ENCODE peak calls at places on chromosomes 1 and 21, in eight cellular contexts. One of them, this sample, is unnamed.

GRCh38 chr1:8203056-8203455 is 114.9 kb upstream of the SLC45A1 start:
- DNase-seq in stomach: no peak
- DNase-seq in CD8-positive, alpha-beta memory T cell: no peak
- DNase-seq in CD4-positive, alpha-beta T cell: no peak
- DNase-seq in pancreas: no peak
- DNase-seq in cardiac muscle cell: no peak
- DNase-seq in kidney: peak; percentile 68
- DNase-seq in OCI-LY7: no peak
- DNase-seq in this sample: no peak

GRCh38 chr1:198072177-198072576 is 84.6 kb upstream of the NEK7 start:
- DNase-seq in pancreas: no peak
- DNase-seq in CD8-positive, alpha-beta memory T cell: no peak
- DNase-seq in OCI-LY7: no peak
- DNase-seq in stomach: no peak
- DNase-seq in kidney: no peak
- DNase-seq in CD4-positive, alpha-beta T cell: no peak
- DNase-seq in cardiac muscle cell: peak; percentile 37
- DNase-seq in this sample: no peak

GRCh38 chr21:15264084-15264483 is 199.3 kb upstream of the NRIP1 start:
- DNase-seq in stomach: no peak
- DNase-seq in CD4-positive, alpha-beta T cell: no peak
- DNase-seq in pancreas: no peak
- DNase-seq in OCI-LY7: no peak
- DNase-seq in kidney: no peak
- DNase-seq in CD8-positive, alpha-beta memory T cell: no peak
- DNase-seq in cardiac muscle cell: no peak
- DNase-seq in this sample: no peak

GRCh38 chr1:204127597-204128242 is 24.1 kb downstream of the ETNK2 start:
- DNase-seq in CD4-positive, alpha-beta T cell: no peak
- DNase-seq in CD8-positive, alpha-beta memory T cell: no peak
- DNase-seq in kidney: peak; percentile 90
- DNase-seq in pancreas: peak; percentile 79
- DNase-seq in OCI-LY7: peak; percentile 63
- DNase-seq in cardiac muscle cell: peak; percentile 86
- DNase-seq in stomach: peak; percentile 72
- DNase-seq in this sample: no peak

GRCh38 chr1:24966724-24967346 is 36.8 kb upstream of the RUNX3 start:
- DNase-seq in cardiac muscle cell: peak; percentile 81
- DNase-seq in kidney: peak; percentile 37
- DNase-seq in CD8-positive, alpha-beta memory T cell: peak; percentile 54
- DNase-seq in CD4-positive, alpha-beta T cell: no peak
- DNase-seq in stomach: no peak
- DNase-seq in OCI-LY7: no peak
- DNase-seq in pancreas: no peak
- DNase-seq in this sample: no peak

GRCh38 chr1:117093870-117094621 is 27.5 kb downstream of the TRIM45 start:
- DNase-seq in kidney: no peak
- DNase-seq in CD4-positive, alpha-beta T cell: no peak
- DNase-seq in CD8-positive, alpha-beta memory T cell: no peak
- DNase-seq in cardiac muscle cell: peak; percentile 68
- DNase-seq in OCI-LY7: peak; percentile 52
- DNase-seq in pancreas: no peak
- DNase-seq in stomach: no peak
- DNase-seq in this sample: no peak

GRCh38 chr1:1106510-1107221 is 9.2 kb downstream of the C1orf159 start:
- DNase-seq in OCI-LY7: no peak
- DNase-seq in CD8-positive, alpha-beta memory T cell: no peak
- DNase-seq in CD4-positive, alpha-beta T cell: peak; percentile 24
- DNase-seq in kidney: peak; percentile 64
- DNase-seq in stomach: no peak
- DNase-seq in cardiac muscle cell: no peak
- DNase-seq in pancreas: no peak
- DNase-seq in this sample: no peak

GRCh38 chr1:41800237-41800902 is 118.4 kb downstream of the HIVEP3 start:
- DNase-seq in cardiac muscle cell: peak; percentile 26
- DNase-seq in stomach: no peak
- DNase-seq in pancreas: no peak
- DNase-seq in CD4-positive, alpha-beta T cell: no peak
- DNase-seq in kidney: no peak
- DNase-seq in CD8-positive, alpha-beta memory T cell: no peak
- DNase-seq in OCI-LY7: peak; percentile 41
- DNase-seq in this sample: no peak

GRCh38 chr1:10399487-10399917 is 638 bp downstream of the PGD start:
- DNase-seq in kidney: peak; percentile 75
- DNase-seq in CD8-positive, alpha-beta memory T cell: no peak
- DNase-seq in pancreas: no peak
- DNase-seq in stomach: no peak
- DNase-seq in OCI-LY7: peak; percentile 26
- DNase-seq in CD4-positive, alpha-beta T cell: no peak
- DNase-seq in cardiac muscle cell: peak; percentile 54
- DNase-seq in this sample: no peak

GRCh38 chr1:29196863-29197589 is 15.3 kb upstream of the SRSF4 start:
- DNase-seq in kidney: no peak
- DNase-seq in OCI-LY7: no peak
- DNase-seq in CD4-positive, alpha-beta T cell: no peak
- DNase-seq in stomach: no peak
- DNase-seq in CD8-positive, alpha-beta memory T cell: no peak
- DNase-seq in pancreas: no peak
- DNase-seq in cardiac muscle cell: no peak
- DNase-seq in this sample: no peak

GRCh38 chr21:37793660-37794059 is 122.6 kb downstream of the KCNJ6 start:
- DNase-seq in pancreas: no peak
- DNase-seq in cardiac muscle cell: peak; percentile 9
- DNase-seq in kidney: no peak
- DNase-seq in CD8-positive, alpha-beta memory T cell: no peak
- DNase-seq in OCI-LY7: no peak
- DNase-seq in CD4-positive, alpha-beta T cell: no peak
- DNase-seq in stomach: no peak
- DNase-seq in this sample: no peak

GRCh38 chr1:177164380-177165068 is at the start of gene ASTN1:
- DNase-seq in CD8-positive, alpha-beta memory T cell: no peak
- DNase-seq in CD4-positive, alpha-beta T cell: no peak
- DNase-seq in pancreas: no peak
- DNase-seq in OCI-LY7: no peak
- DNase-seq in stomach: no peak
- DNase-seq in cardiac muscle cell: no peak
- DNase-seq in kidney: peak; percentile 57
- DNase-seq in this sample: no peak

GRCh38 chr1:87017994-87018672 is 103.7 kb downstream of the HS2ST1 start:
- DNase-seq in pancreas: no peak
- DNase-seq in CD8-positive, alpha-beta memory T cell: no peak
- DNase-seq in kidney: no peak
- DNase-seq in CD4-positive, alpha-beta T cell: no peak
- DNase-seq in cardiac muscle cell: peak; percentile 16
- DNase-seq in stomach: no peak
- DNase-seq in OCI-LY7: no peak
- DNase-seq in this sample: no peak

GRCh38 chr1:32351077-32351858 is 11.0 kb downstream of the FAM229A start:
- DNase-seq in OCI-LY7: peak; percentile 96
- DNase-seq in cardiac muscle cell: peak; percentile 97
- DNase-seq in kidney: peak; percentile 99
- DNase-seq in CD4-positive, alpha-beta T cell: peak; percentile 90
- DNase-seq in stomach: peak; percentile 96
- DNase-seq in CD8-positive, alpha-beta memory T cell: peak; percentile 91
- DNase-seq in pancreas: peak; percentile 95
- DNase-seq in this sample: peak; percentile 91

GRCh38 chr1:209411491-209411929 is 172.0 kb upstream of the CAMK1G start:
- DNase-seq in OCI-LY7: no peak
- DNase-seq in CD8-positive, alpha-beta memory T cell: no peak
- DNase-seq in cardiac muscle cell: peak; percentile 22
- DNase-seq in CD4-positive, alpha-beta T cell: no peak
- DNase-seq in pancreas: no peak
- DNase-seq in kidney: no peak
- DNase-seq in stomach: no peak
- DNase-seq in this sample: no peak

GRCh38 chr1:210944255-210944654 is 189.7 kb downstream of the KCNH1 start:
- DNase-seq in cardiac muscle cell: no peak
- DNase-seq in stomach: no peak
- DNase-seq in OCI-LY7: no peak
- DNase-seq in pancreas: no peak
- DNase-seq in kidney: no peak
- DNase-seq in CD4-positive, alpha-beta T cell: no peak
- DNase-seq in CD8-positive, alpha-beta memory T cell: no peak
- DNase-seq in this sample: no peak

GRCh38 chr1:214281902-214282695 is 1.1 kb downstream of the SMYD2 start:
- DNase-seq in pancreas: no peak
- DNase-seq in stomach: peak; percentile 57
- DNase-seq in OCI-LY7: peak; percentile 18
- DNase-seq in cardiac muscle cell: peak; percentile 76
- DNase-seq in CD8-positive, alpha-beta memory T cell: no peak
- DNase-seq in CD4-positive, alpha-beta T cell: no peak
- DNase-seq in kidney: no peak
- DNase-seq in this sample: no peak

GRCh38 chr1:99218572-99218971 is 45.7 kb upstream of the PLPPR4 start:
- DNase-seq in pancreas: no peak
- DNase-seq in OCI-LY7: no peak
- DNase-seq in kidney: no peak
- DNase-seq in stomach: no peak
- DNase-seq in cardiac muscle cell: no peak
- DNase-seq in CD4-positive, alpha-beta T cell: no peak
- DNase-seq in CD8-positive, alpha-beta memory T cell: no peak
- DNase-seq in this sample: no peak

GRCh38 chr1:1763657-1764621 is 14.3 kb downstream of the NADK start:
- DNase-seq in OCI-LY7: no peak
- DNase-seq in stomach: peak; percentile 52
- DNase-seq in pancreas: peak; percentile 55
- DNase-seq in kidney: peak; percentile 77
- DNase-seq in cardiac muscle cell: peak; percentile 66
- DNase-seq in CD8-positive, alpha-beta memory T cell: no peak
- DNase-seq in CD4-positive, alpha-beta T cell: no peak
- DNase-seq in this sample: no peak

DNA sequence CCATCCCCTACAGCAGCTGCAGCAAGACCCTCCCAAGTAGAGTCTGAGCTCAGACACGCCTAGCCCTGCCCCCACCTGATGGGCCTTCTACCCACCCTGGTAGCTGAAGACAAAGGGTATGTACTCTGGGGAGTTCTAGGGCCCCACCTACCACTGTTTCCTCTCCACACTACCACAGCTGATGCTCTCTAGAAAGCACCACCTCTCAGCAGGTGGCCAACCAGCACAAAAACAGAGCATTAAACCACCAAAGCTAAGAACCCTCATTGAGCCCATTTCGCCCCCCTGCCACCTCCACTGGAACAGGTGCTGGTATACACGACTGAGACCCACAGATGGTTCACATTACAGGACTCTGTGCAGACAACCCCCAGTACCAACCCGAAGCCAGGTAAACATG is 258.9 kb downstream of the SETD4 start:
- DNase-seq in kidney: no peak
- DNase-seq in cardiac muscle cell: no peak
- DNase-seq in CD8-positive, alpha-beta memory T cell: no peak
- DNase-seq in OCI-LY7: peak; percentile 76
- DNase-seq in pancreas: no peak
- DNase-seq in CD4-positive, alpha-beta T cell: no peak
- DNase-seq in stomach: no peak
- DNase-seq in this sample: no peak
- H3K9me3 ChIP-seq in kidney: no peaks in the 10 kb centered on the region
- H3K9me3 ChIP-seq in cardiac muscle cell: no peaks in the 10 kb centered on the region
- H3K9me3 ChIP-seq in CD8-positive, alpha-beta memory T cell: no peaks in the 10 kb centered on the region
- H3K9me3 ChIP-seq in OCI-LY7: no peaks in the 10 kb centered on the region
- H3K9me3 ChIP-seq in pancreas: no peaks in the 10 kb centered on the region
- H3K9me3 ChIP-seq in CD4-positive, alpha-beta T cell: no peaks in the 10 kb centered on the region
- H3K9me3 ChIP-seq in stomach: peaks cover 8% of the 10 kb centered on the region
- H3K9me3 ChIP-seq in this sample: no peaks in the 10 kb centered on the region

GRCh38 chr1:83100133-83100532 is 898.8 kb downstream of the TTLL7 start:
- DNase-seq in cardiac muscle cell: no peak
- DNase-seq in kidney: no peak
- DNase-seq in OCI-LY7: no peak
- DNase-seq in CD8-positive, alpha-beta memory T cell: no peak
- DNase-seq in stomach: no peak
- DNase-seq in CD4-positive, alpha-beta T cell: no peak
- DNase-seq in pancreas: no peak
- DNase-seq in this sample: no peak
- H3K9me3 ChIP-seq in cardiac muscle cell: no peaks in the 10 kb centered on the region
- H3K9me3 ChIP-seq in kidney: no peaks in the 10 kb centered on the region
- H3K9me3 ChIP-seq in OCI-LY7: no peaks in the 10 kb centered on the region
- H3K9me3 ChIP-seq in CD8-positive, alpha-beta memory T cell: no peaks in the 10 kb centered on the region
- H3K9me3 ChIP-seq in stomach: peaks cover 6% of the 10 kb centered on the region
- H3K9me3 ChIP-seq in CD4-positive, alpha-beta T cell: no peaks in the 10 kb centered on the region
- H3K9me3 ChIP-seq in pancreas: no peaks in the 10 kb centered on the region
- H3K9me3 ChIP-seq in this sample: no peaks in the 10 kb centered on the region

DNA sequence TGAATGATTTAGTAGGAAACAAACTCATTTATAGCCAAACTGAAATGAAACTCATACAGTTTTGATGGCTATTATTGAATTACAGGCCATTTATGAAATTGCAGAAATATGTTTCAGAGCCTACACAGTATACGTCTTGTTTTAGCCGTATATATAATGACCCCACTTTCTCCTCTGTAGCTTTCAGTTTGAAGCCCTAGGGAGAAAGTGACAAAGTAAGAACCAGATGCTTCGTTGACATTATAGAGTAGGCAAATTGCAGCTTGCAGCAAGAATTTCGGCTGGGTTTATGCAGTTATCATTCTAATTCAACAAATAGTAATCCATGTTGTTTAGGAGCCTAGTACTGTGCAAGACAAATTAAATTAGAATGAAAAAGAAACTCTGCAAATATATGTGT is 836.3 kb upstream of the ADGRL4 start:
- DNase-seq in stomach: no peak
- DNase-seq in OCI-LY7: no peak
- DNase-seq in pancreas: no peak
- DNase-seq in cardiac muscle cell: no peak
- DNase-seq in CD8-positive, alpha-beta memory T cell: no peak
- DNase-seq in kidney: no peak
- DNase-seq in CD4-positive, alpha-beta T cell: no peak
- DNase-seq in this sample: no peak
- H3K9me3 ChIP-seq in stomach: no peaks in the 10 kb centered on the region
- H3K9me3 ChIP-seq in OCI-LY7: no peaks in the 10 kb centered on the region
- H3K9me3 ChIP-seq in pancreas: no peaks in the 10 kb centered on the region
- H3K9me3 ChIP-seq in cardiac muscle cell: no peaks in the 10 kb centered on the region
- H3K9me3 ChIP-seq in CD8-positive, alpha-beta memory T cell: no peaks in the 10 kb centered on the region
- H3K9me3 ChIP-seq in kidney: no peaks in the 10 kb centered on the region
- H3K9me3 ChIP-seq in CD4-positive, alpha-beta T cell: no peaks in the 10 kb centered on the region
- H3K9me3 ChIP-seq in this sample: no peaks in the 10 kb centered on the region

DNA sequence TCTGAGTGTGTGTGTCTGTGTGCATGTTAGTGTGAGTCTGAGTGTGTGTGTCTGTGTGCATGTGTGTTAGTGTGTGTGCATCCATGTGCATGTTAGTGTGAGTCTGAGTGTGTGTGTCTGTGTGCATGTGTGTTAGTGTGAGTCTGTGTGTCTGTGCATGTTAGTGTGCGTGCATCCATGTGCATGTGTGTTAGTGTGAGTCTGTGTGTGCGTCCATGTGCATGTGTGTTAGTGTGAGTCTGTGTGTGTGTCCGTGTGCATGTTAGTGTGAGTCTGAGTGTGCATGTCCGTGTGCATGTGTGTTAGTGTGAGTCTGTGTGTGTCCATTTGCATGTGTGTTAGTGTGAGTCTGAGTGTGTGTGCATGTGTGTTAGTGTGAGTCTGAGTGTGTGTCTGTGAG is 76.6 kb upstream of the ACTRT2 start:
- DNase-seq in stomach: no peak
- DNase-seq in CD4-positive, alpha-beta T cell: no peak
- DNase-seq in CD8-positive, alpha-beta memory T cell: no peak
- DNase-seq in kidney: no peak
- DNase-seq in cardiac muscle cell: no peak
- DNase-seq in pancreas: no peak
- DNase-seq in OCI-LY7: no peak
- DNase-seq in this sample: no peak
- H3K9me3 ChIP-seq in stomach: peaks cover 23% of the 10 kb centered on the region
- H3K9me3 ChIP-seq in CD4-positive, alpha-beta T cell: no peaks in the 10 kb centered on the region
- H3K9me3 ChIP-seq in CD8-positive, alpha-beta memory T cell: no peaks in the 10 kb centered on the region
- H3K9me3 ChIP-seq in kidney: peaks cover 12% of the 10 kb centered on the region
- H3K9me3 ChIP-seq in cardiac muscle cell: no peaks in the 10 kb centered on the region
- H3K9me3 ChIP-seq in pancreas: no peaks in the 10 kb centered on the region
- H3K9me3 ChIP-seq in OCI-LY7: no peaks in the 10 kb centered on the region
- H3K9me3 ChIP-seq in this sample: no peaks in the 10 kb centered on the region